ENCODE peak calls at places on chromosomes 16 and 17, in five cellular contexts. S is breast epithelium; G is fibroblast of lung; N is 8988T; U is activated CD4-positive, alpha-beta T cell treated with anti-CD3 and anti-CD28 coated beads for 1 hour. K is an unnamed sample.

GRCh38 chr16:58815188-58815888 is 81.2 kb upstream of the GOT2 start:
- DNase-seq in N (no peak), G (peak), U (no peak), S (no peak), K (no peak)

GRCh38 chr16:55955845-55956244 is 80.7 kb upstream of the CES5A start:
- DNase-seq in G (no peak), S (no peak), U (no peak), N (no peak), K (no peak)

GRCh38 chr17:16381496-16381820 is 567 bp downstream of the UBB start:
- DNase-seq in S (no peak), N (no peak), G (peak), U (peak), K (no peak)

GRCh38 chr16:3971261-3971660 is 90.7 kb upstream of the CREBBP start:
- DNase-seq in G (peak), S (no peak), U (no peak), N (no peak), K (no peak)

GRCh38 chr17:43467981-43468541 is 15.7 kb upstream of the DHX8 start:
- DNase-seq in N (no peak), S (no peak), G (peak), U (no peak), K (no peak)

GRCh38 chr17:63250830-63251229 is 195.3 kb downstream of the CYB561 start:
- DNase-seq in S (no peak), G (peak), N (no peak), U (no peak), K (no peak)

GRCh38 chr16:87442581-87442966 is 50.2 kb downstream of the ZCCHC14 start:
- DNase-seq in G (peak), U (no peak), S (no peak), N (no peak), K (no peak)

GRCh38 chr17:78717431-78717980 is 64.6 kb downstream of the CYTH1 start:
- DNase-seq in S (no peak), G (peak), U (no peak), N (no peak), K (no peak)

GRCh38 chr17:80168371-80168770 is 1.5 kb upstream of the CARD14 start:
- DNase-seq in N (no peak), G (peak), U (no peak), S (no peak), K (no peak)

GRCh38 chr16:73206306-73206705 is 158.4 kb upstream of the ZFHX3 start:
- DNase-seq in U (no peak), N (no peak), S (no peak), G (no peak), K (no peak)

GRCh38 chr17:18225562-18226283 is at the start of gene LLGL1:
- DNase-seq in S (no peak), U (no peak), N (peak), G (peak), K (no peak)

GRCh38 chr17:34201225-34201624 is 53.9 kb upstream of the CCL2 start:
- DNase-seq in S (no peak), U (no peak), G (no peak), N (no peak), K (no peak)

GRCh38 chr16:3487521-3488410 is 7.5 kb downstream of the C16orf90 start:
- DNase-seq in N (no peak), U (no peak), G (no peak), S (no peak), K (no peak)

GRCh38 chr16:48434653-48435318 is 49.6 kb upstream of the SIAH1 start:
- DNase-seq in U (no peak), S (no peak), G (peak), N (no peak), K (no peak)

GRCh38 chr17:15999974-16000827 is 577 bp downstream of the TTC19 start:
- DNase-seq in G (peak), N (no peak), S (no peak), U (no peak), K (no peak)

GRCh38 chr17:57448288-57449283 is 192.3 kb downstream of the MSI2 start:
- DNase-seq in U (no peak), S (no peak), N (no peak), G (peak), K (no peak)

GRCh38 chr16:15440852-15441251 is 6.5 kb downstream of the BMERB1 start:
- DNase-seq in S (no peak), U (no peak), G (peak), N (no peak), K (no peak)

GRCh38 chr16:89334461-89334860 is 117.0 kb downstream of the ZNF778 start:
- DNase-seq in G (no peak), S (no peak), N (no peak), U (no peak), K (no peak)

GRCh38 chr17:51555153-51555552 is 294.8 kb downstream of the UTP18 start:
- DNase-seq in S (no peak), U (no peak), N (no peak), G (no peak), K (no peak)

K was measured in activated B cell treated with CpG ODN at 0.5 μM for 24 hours.